ENCODE peak calls at places on chromosomes 6 and 20, in six cellular contexts. L, H, V, Z, A and Y are unnamed samples.

GRCh38 chr6:26159417-26160273 is 72.4 kb downstream of the HFE start:
- DNase-seq in L (no peak), H (no peak), V (no peak), Z (no peak), A (no peak), Y (no peak)

GRCh38 chr20:57476641-57477461 is 48.1 kb downstream of the CTCFL start:
- DNase-seq in L (no peak), H (no peak), V (no peak), Z (no peak), A (no peak), Y (no peak)

GRCh38 chr6:137283940-137284910 is 65.0 kb upstream of the IFNGR1 start:
- DNase-seq in L (no peak), H (no peak), V (no peak), Z (no peak), A (no peak), Y (no peak)

GRCh38 chr6:140537834-140538680 is 1163.6 kb upstream of the CITED2 start:
- DNase-seq in L (peak), H (peak), V (peak), Z (peak), A (peak), Y (peak)

GRCh38 chr20:63453029-63453523 is 19.4 kb downstream of the KCNQ2 start:
- DNase-seq in L (peak), H (no peak), V (no peak), Z (no peak), A (no peak), Y (no peak)

GRCh38 chr6:132566404-132566803 is 3.7 kb upstream of the TAAR6 start:
- DNase-seq in L (no peak), H (no peak), V (no peak), Z (no peak), A (no peak), Y (no peak)

GRCh38 chr6:170087946-170088348 is 202.9 kb downstream of the DLL1 start:
- DNase-seq in L (no peak), H (peak), V (no peak), Z (no peak), A (no peak), Y (no peak)

GRCh38 chr6:69881322-69882151 is 15.2 kb downstream of the COL19A1 start:
- DNase-seq in L (no peak), H (no peak), V (no peak), Z (no peak), A (no peak), Y (no peak)

GRCh38 chr6:142886431-142887170 is 58.4 kb downstream of the HIVEP2 start:
- DNase-seq in L (no peak), H (no peak), V (peak), Z (no peak), A (no peak), Y (no peak)

GRCh38 chr6:38688579-38689087 is 14.3 kb downstream of the GLO1 start:
- DNase-seq in L (no peak), H (no peak), V (no peak), Z (no peak), A (no peak), Y (no peak)

GRCh38 chr6:149114167-149114566 is 203.3 kb upstream of the TAB2 start:
- DNase-seq in L (no peak), H (peak), V (peak), Z (no peak), A (no peak), Y (no peak)

GRCh38 chr6:106901062-106901461 is 73.5 kb downstream of the CD24 start:
- DNase-seq in L (no peak), H (no peak), V (no peak), Z (no peak), A (no peak), Y (no peak)

GRCh38 chr6:113876654-113877053 is 19.5 kb downstream of the MARCKS start:
- DNase-seq in L (no peak), H (no peak), V (no peak), Z (no peak), A (no peak), Y (no peak)

GRCh38 chr20:57738484-57738883 is 28.7 kb upstream of the PMEPA1 start:
- DNase-seq in L (no peak), H (no peak), V (no peak), Z (no peak), A (no peak), Y (no peak)

DNA sequence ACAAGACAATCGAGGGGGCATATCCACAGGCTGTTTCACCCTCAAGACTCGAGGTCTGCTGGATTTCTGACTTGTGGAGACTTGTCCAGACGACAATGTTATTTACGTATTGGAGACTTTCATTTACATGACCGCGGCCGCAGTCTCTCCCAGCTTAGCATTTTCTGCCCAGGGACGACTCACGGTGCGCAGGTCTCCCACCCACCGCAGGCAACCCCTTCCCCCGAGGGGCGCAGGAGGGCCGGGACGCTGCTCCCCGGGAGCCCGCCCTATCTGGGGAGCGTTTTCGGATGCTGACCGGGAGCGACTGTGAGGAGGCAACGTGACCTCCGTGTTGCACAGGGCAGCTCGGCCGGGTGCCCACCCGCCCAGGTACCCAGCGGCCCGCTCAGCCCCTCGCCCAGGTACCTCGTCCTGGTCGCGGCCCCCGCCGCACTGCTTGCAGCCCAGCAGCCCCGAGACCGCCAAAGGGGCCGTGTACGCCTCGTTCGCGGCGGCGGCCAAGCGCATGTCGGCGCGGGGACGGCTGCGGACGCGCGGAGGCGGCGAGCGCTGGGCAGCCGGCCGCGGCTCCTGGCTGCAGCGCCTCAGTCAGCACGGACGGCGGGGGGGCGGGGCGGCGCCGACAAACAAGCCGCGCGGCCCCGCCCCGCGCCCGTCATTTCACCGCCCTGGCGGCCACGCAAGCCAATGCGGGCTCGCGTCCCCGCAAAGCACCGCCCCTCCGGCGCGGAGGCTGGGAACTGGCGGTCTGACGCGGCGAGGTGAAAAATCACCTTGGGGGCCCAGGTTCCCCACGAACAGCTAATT is 85.5 kb downstream of the SESN1 start:
- DNase-seq in L (peak), H (peak), V (peak), Z (peak), A (peak), Y (peak)
- TF ChIP-seq CTCF in L (no peak), H (no peak), V (no peak), Z (peak), A (no peak), Y (no peak)

GRCh38 chr6:82712826-82713225 is 349.2 kb downstream of the TPBG start:
- DNase-seq in L (no peak), H (no peak), V (no peak), Z (no peak), A (no peak), Y (no peak)
- TF ChIP-seq CTCF in L (no peak), H (no peak), V (peak), Z (peak), A (no peak), Y (peak)

GRCh38 chr6:147548930-147549475 is 40.5 kb downstream of the SAMD5 start:
- DNase-seq in L (no peak), H (no peak), V (no peak), Z (no peak), A (no peak), Y (no peak)

GRCh38 chr6:147554281-147554680 is 45.8 kb downstream of the SAMD5 start:
- DNase-seq in L (no peak), H (no peak), V (no peak), Z (no peak), A (no peak), Y (no peak)

GRCh38 chr6:147549531-147549930 is 41.0 kb downstream of the SAMD5 start:
- DNase-seq in L (no peak), H (no peak), V (no peak), Z (no peak), A (no peak), Y (no peak)

GRCh38 chr6:147547369-147547902 is 38.9 kb downstream of the SAMD5 start:
- DNase-seq in L (no peak), H (no peak), V (no peak), Z (no peak), A (no peak), Y (no peak)

GRCh38 chr6:147553099-147553498 is 44.6 kb downstream of the SAMD5 start:
- DNase-seq in L (no peak), H (no peak), V (no peak), Z (no peak), A (no peak), Y (no peak)
- TF ChIP-seq CTCF in L (no peak), H (no peak), V (no peak), Z (no peak), A (no peak), Y (no peak)

GRCh38 chr6:2596222-2596621 is 154.5 kb downstream of the MYLK4 start:
- DNase-seq in L (no peak), H (no peak), V (no peak), Z (no peak), A (no peak), Y (no peak)
- TF ChIP-seq CTCF in L (no peak), H (no peak), V (no peak), Z (peak), A (no peak), Y (no peak)

DNA sequence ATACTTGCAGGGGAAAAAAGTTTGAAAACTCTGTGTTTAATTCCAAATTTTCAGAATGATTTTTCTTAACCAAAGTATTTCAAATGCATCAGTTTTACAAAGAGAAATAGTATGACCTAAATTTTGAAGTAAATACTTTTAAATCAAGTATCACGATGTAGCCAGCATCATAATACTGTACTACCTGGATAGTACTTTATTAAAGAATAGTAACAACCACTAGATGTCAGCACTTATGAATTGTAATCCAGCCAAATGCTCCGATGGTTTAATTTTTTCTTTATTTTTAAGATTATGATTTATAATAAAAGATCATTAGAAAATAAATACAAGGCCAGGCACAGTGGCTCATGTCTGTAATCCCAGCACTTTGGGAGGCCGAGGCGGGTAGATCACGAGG is 37.2 kb upstream of the HACE1 start:
- DNase-seq in L (no peak), H (no peak), V (no peak), Z (no peak), A (no peak), Y (no peak)
- TF ChIP-seq CTCF in L (no peak), H (no peak), V (peak), Z (peak), A (peak), Y (peak)

GRCh38 chr6:2853766-2854393 is 12.2 kb upstream of the SERPINB1 start:
- DNase-seq in L (peak), H (no peak), V (peak), Z (no peak), A (peak), Y (no peak)
- TF ChIP-seq CTCF in L (no peak), H (peak), V (peak), Z (peak), A (peak), Y (peak)

GRCh38 chr20:48984575-48985219 is 61.4 kb upstream of the CSE1L start:
- DNase-seq in L (no peak), H (no peak), V (no peak), Z (no peak), A (no peak), Y (no peak)

GRCh38 chr20:48983423-48984400 is 62.2 kb downstream of the ARFGEF2 start:
- DNase-seq in L (peak), H (peak), V (peak), Z (no peak), A (peak), Y (peak)

GRCh38 chr20:48990467-48990866 is 55.6 kb upstream of the CSE1L start:
- DNase-seq in L (no peak), H (no peak), V (no peak), Z (no peak), A (no peak), Y (no peak)

DNA sequence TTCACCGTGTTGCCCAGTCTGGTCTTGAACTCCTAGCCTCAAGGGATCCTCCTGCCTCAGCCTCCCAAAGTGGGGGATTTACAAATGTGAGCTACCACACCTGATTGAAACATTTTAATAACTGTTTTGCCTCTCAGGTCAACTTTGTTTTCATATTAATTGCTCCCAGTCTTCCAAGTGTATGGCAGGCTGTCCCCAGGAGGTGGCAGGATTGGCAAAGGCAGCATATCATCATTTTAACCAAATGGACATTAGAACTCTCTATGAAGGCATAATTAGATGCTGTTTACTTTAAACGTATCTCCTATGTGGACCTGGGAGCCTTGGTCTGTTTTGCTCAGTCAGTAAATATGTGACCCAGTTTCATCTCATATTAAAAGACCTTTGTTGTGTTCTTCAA is 59.2 kb upstream of the CSE1L start:
- DNase-seq in L (peak), H (no peak), V (no peak), Z (no peak), A (no peak), Y (no peak)
- TF ChIP-seq CTCF in L (peak), H (no peak), V (peak), Z (peak), A (peak), Y (peak)

DNA sequence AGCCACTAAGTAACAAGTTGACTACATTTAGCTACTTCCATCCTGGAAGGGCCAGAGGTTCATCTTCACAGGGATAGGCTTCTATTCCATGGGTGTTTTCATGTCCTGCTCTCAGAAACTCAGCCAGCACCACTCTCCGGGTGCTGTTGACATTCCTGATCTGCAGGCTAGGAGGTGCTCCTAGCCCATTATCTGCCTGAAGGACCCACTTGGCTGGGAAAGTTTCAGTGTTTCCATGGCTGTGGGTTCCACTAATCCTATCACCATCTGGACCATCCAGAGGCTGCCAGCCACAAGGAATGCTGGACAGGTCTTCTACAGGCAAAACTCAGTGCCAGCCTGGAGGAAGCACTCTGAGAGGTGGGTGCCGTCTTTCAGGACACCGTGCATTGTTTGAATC is 45.2 kb downstream of the HLA-G start:
- DNase-seq in L (no peak), H (no peak), V (no peak), Z (no peak), A (no peak), Y (no peak)
- TF ChIP-seq CTCF in L (no peak), H (no peak), V (no peak), Z (no peak), A (no peak), Y (no peak)